ENCODE peak calls at places on chromosomes 12 and 14, in six cellular contexts. Z is HAP-1, A is AG20443, S is right atrium auricular region, P is M059J, K is HEK293T. D is an unnamed sample.

GRCh38 chr14:93965287-93965821 is 11.0 kb downstream of the ASB2 start:
- DNase-seq in Z (no peak), A (peak; percentile 87), S (no peak), P (peak; percentile 88), K (no peak), D (peak; percentile 88)

GRCh38 chr14:68564826-68565760 is 227.8 kb downstream of the ZFP36L1 start:
- DNase-seq in Z (no peak), A (no peak), S (no peak), P (peak; percentile 56), K (no peak), D (no peak)

GRCh38 chr12:26239127-26239500 is 43.7 kb downstream of the SSPN start:
- DNase-seq in Z (no peak), A (no peak), S (no peak), P (no peak), K (no peak), D (no peak)

GRCh38 chr14:76829016-76829365 is 2.8 kb downstream of the LRRC74A start:
- DNase-seq in Z (no peak), A (no peak), S (peak; percentile 82), P (no peak), K (no peak), D (no peak)

GRCh38 chr12:25434493-25434892 is 118.6 kb downstream of the LMNTD1 start:
- DNase-seq in Z (no peak), A (no peak), S (no peak), P (no peak), K (no peak), D (no peak)

GRCh38 chr14:100537701-100538565 is 49.3 kb downstream of the BEGAIN start:
- DNase-seq in Z (no peak), A (no peak), S (peak; percentile 43), P (no peak), K (no peak), D (no peak)

GRCh38 chr12:68358532-68359485 is 26.6 kb upstream of the MDM1 start:
- DNase-seq in Z (peak; percentile 62), A (peak; percentile 64), S (peak; percentile 75), P (peak; percentile 89), K (peak; percentile 58), D (peak; percentile 68)

GRCh38 chr12:4828176-4828575 is 81.5 kb upstream of the KCNA1 start:
- DNase-seq in Z (no peak), A (no peak), S (no peak), P (no peak), K (no peak), D (no peak)

GRCh38 chr12:31874961-31875608 is 84.1 kb upstream of the RESF1 start:
- DNase-seq in Z (no peak), A (peak; percentile 41), S (peak; percentile 57), P (peak; percentile 86), K (no peak), D (peak; percentile 21)

GRCh38 chr14:90602088-90602687 is 205.4 kb downstream of the CALM1 start:
- DNase-seq in Z (no peak), A (no peak), S (no peak), P (no peak), K (no peak), D (no peak)

GRCh38 chr14:89915114-89915878 is 39.2 kb downstream of the EFCAB11 start:
- DNase-seq in Z (peak; percentile 73), A (peak; percentile 43), S (peak; percentile 82), P (peak; percentile 66), K (peak; percentile 53), D (peak; percentile 55)

GRCh38 chr12:11731455-11731854 is 82.0 kb downstream of the ETV6 start:
- DNase-seq in Z (no peak), A (no peak), S (no peak), P (peak; percentile 70), K (no peak), D (peak; percentile 22)

GRCh38 chr12:11513288-11513687 is 117.9 kb upstream of the PRB2 start:
- DNase-seq in Z (peak; percentile 47), A (peak; percentile 31), S (no peak), P (peak; percentile 37), K (peak; percentile 19), D (no peak)

GRCh38 chr12:25864287-25864686 is 94.2 kb upstream of the RASSF8 start:
- DNase-seq in Z (no peak), A (peak; percentile 32), S (no peak), P (peak; percentile 61), K (peak; percentile 14), D (peak; percentile 35)

D was measured in AG08395.